ENCODE peak calls at places on chromosome 9, in six cellular contexts. One of them, this sample, is unnamed.

GRCh38 chr9:82810902-82811301 is 252.0 kb downstream of the RASEF start:
- DNase-seq in AG10803: peak
- DNase-seq in T1000: peak
- DNase-seq in activated naive CD4-positive, alpha-beta T cell treated with anti-CD3 and anti-CD28 coated beads, Interleukin-2, amount 50 U/mL, for 16 hours: no peak
- DNase-seq in GM13976: no peak
- DNase-seq in SK-N-DZ: no peak
- DNase-seq in this sample: no peak

GRCh38 chr9:33510264-33511183 is 13.5 kb upstream of the ANKRD18B start:
- DNase-seq in AG10803: peak
- DNase-seq in T1000: peak
- DNase-seq in activated naive CD4-positive, alpha-beta T cell treated with anti-CD3 and anti-CD28 coated beads, Interleukin-2, amount 50 U/mL, for 16 hours: peak
- DNase-seq in GM13976: peak
- DNase-seq in SK-N-DZ: peak
- DNase-seq in this sample: peak

GRCh38 chr9:102124465-102124864 is 386.0 kb upstream of the GRIN3A start:
- DNase-seq in AG10803: no peak
- DNase-seq in T1000: no peak
- DNase-seq in activated naive CD4-positive, alpha-beta T cell treated with anti-CD3 and anti-CD28 coated beads, Interleukin-2, amount 50 U/mL, for 16 hours: no peak
- DNase-seq in GM13976: no peak
- DNase-seq in SK-N-DZ: no peak
- DNase-seq in this sample: no peak

GRCh38 chr9:137945581-137945980 is 68.0 kb downstream of the CACNA1B start:
- DNase-seq in AG10803: no peak
- DNase-seq in T1000: no peak
- DNase-seq in activated naive CD4-positive, alpha-beta T cell treated with anti-CD3 and anti-CD28 coated beads, Interleukin-2, amount 50 U/mL, for 16 hours: no peak
- DNase-seq in GM13976: no peak
- DNase-seq in SK-N-DZ: peak
- DNase-seq in this sample: no peak

GRCh38 chr9:99403371-99403770 is 181.3 kb downstream of the SEC61B start:
- DNase-seq in AG10803: no peak
- DNase-seq in T1000: no peak
- DNase-seq in activated naive CD4-positive, alpha-beta T cell treated with anti-CD3 and anti-CD28 coated beads, Interleukin-2, amount 50 U/mL, for 16 hours: no peak
- DNase-seq in GM13976: no peak
- DNase-seq in SK-N-DZ: no peak
- DNase-seq in this sample: no peak

GRCh38 chr9:111959960-111960359 is 63.3 kb downstream of the UGCG start:
- DNase-seq in AG10803: peak
- DNase-seq in T1000: no peak
- DNase-seq in activated naive CD4-positive, alpha-beta T cell treated with anti-CD3 and anti-CD28 coated beads, Interleukin-2, amount 50 U/mL, for 16 hours: no peak
- DNase-seq in GM13976: no peak
- DNase-seq in SK-N-DZ: no peak
- DNase-seq in this sample: no peak

GRCh38 chr9:98455957-98456621 is 200.6 kb upstream of the TBC1D2 start:
- DNase-seq in AG10803: peak
- DNase-seq in T1000: no peak
- DNase-seq in activated naive CD4-positive, alpha-beta T cell treated with anti-CD3 and anti-CD28 coated beads, Interleukin-2, amount 50 U/mL, for 16 hours: no peak
- DNase-seq in GM13976: no peak
- DNase-seq in SK-N-DZ: no peak
- DNase-seq in this sample: no peak

GRCh38 chr9:69594180-69594579 is 78.0 kb downstream of the APBA1 start:
- DNase-seq in AG10803: no peak
- DNase-seq in T1000: no peak
- DNase-seq in activated naive CD4-positive, alpha-beta T cell treated with anti-CD3 and anti-CD28 coated beads, Interleukin-2, amount 50 U/mL, for 16 hours: no peak
- DNase-seq in GM13976: no peak
- DNase-seq in SK-N-DZ: no peak
- DNase-seq in this sample: no peak

GRCh38 chr9:134716067-134716466 is 74.5 kb downstream of the COL5A1 start:
- DNase-seq in AG10803: peak
- DNase-seq in T1000: no peak
- DNase-seq in activated naive CD4-positive, alpha-beta T cell treated with anti-CD3 and anti-CD28 coated beads, Interleukin-2, amount 50 U/mL, for 16 hours: no peak
- DNase-seq in GM13976: no peak
- DNase-seq in SK-N-DZ: no peak
- DNase-seq in this sample: no peak

GRCh38 chr9:135507104-135508035 is 6.9 kb downstream of the MRPS2 start:
- DNase-seq in AG10803: no peak
- DNase-seq in T1000: no peak
- DNase-seq in activated naive CD4-positive, alpha-beta T cell treated with anti-CD3 and anti-CD28 coated beads, Interleukin-2, amount 50 U/mL, for 16 hours: no peak
- DNase-seq in GM13976: no peak
- DNase-seq in SK-N-DZ: no peak
- DNase-seq in this sample: no peak

GRCh38 chr9:111704503-111704902 is 43.1 kb downstream of the GNG10 start:
- DNase-seq in AG10803: no peak
- DNase-seq in T1000: no peak
- DNase-seq in activated naive CD4-positive, alpha-beta T cell treated with anti-CD3 and anti-CD28 coated beads, Interleukin-2, amount 50 U/mL, for 16 hours: no peak
- DNase-seq in GM13976: no peak
- DNase-seq in SK-N-DZ: no peak
- DNase-seq in this sample: no peak

GRCh38 chr9:94928696-94929372 is 202.3 kb downstream of the AOPEP start:
- DNase-seq in AG10803: no peak
- DNase-seq in T1000: no peak
- DNase-seq in activated naive CD4-positive, alpha-beta T cell treated with anti-CD3 and anti-CD28 coated beads, Interleukin-2, amount 50 U/mL, for 16 hours: no peak
- DNase-seq in GM13976: no peak
- DNase-seq in SK-N-DZ: no peak
- DNase-seq in this sample: no peak

GRCh38 chr9:4553951-4554381 is 63.7 kb downstream of the SLC1A1 start:
- DNase-seq in AG10803: peak
- DNase-seq in T1000: no peak
- DNase-seq in activated naive CD4-positive, alpha-beta T cell treated with anti-CD3 and anti-CD28 coated beads, Interleukin-2, amount 50 U/mL, for 16 hours: no peak
- DNase-seq in GM13976: no peak
- DNase-seq in SK-N-DZ: no peak
- DNase-seq in this sample: no peak

GRCh38 chr9:90870646-90871326 is 69.2 kb downstream of the SYK start:
- DNase-seq in AG10803: peak
- DNase-seq in T1000: peak
- DNase-seq in activated naive CD4-positive, alpha-beta T cell treated with anti-CD3 and anti-CD28 coated beads, Interleukin-2, amount 50 U/mL, for 16 hours: peak
- DNase-seq in GM13976: peak
- DNase-seq in SK-N-DZ: peak
- DNase-seq in this sample: peak

GRCh38 chr9:20290287-20290686 is 332.0 kb downstream of the MLLT3 start:
- DNase-seq in AG10803: no peak
- DNase-seq in T1000: no peak
- DNase-seq in activated naive CD4-positive, alpha-beta T cell treated with anti-CD3 and anti-CD28 coated beads, Interleukin-2, amount 50 U/mL, for 16 hours: no peak
- DNase-seq in GM13976: no peak
- DNase-seq in SK-N-DZ: no peak
- DNase-seq in this sample: no peak